ENCODE peak calls at places on chromosomes 3 and 15, in five cellular contexts. One of them, this sample, is unnamed.

GRCh38 chr3:48042071-48042760 is 26.0 kb upstream of the MAP4 start:
- DNase-seq in keratinocyte: no peak
- DNase-seq in astrocyte: peak
- DNase-seq in neural progenitor cell: no peak
- DNase-seq in HCT116: no peak
- DNase-seq in this sample: no peak

GRCh38 chr15:100230784-100231183 is 111.0 kb downstream of the ADAMTS17 start:
- DNase-seq in astrocyte: no peak
- DNase-seq in neural progenitor cell: no peak
- DNase-seq in HCT116: no peak
- DNase-seq in keratinocyte: no peak
- DNase-seq in this sample: no peak

GRCh38 chr3:55128201-55128870 is 200.5 kb upstream of the LRTM1 start:
- DNase-seq in keratinocyte: no peak
- DNase-seq in astrocyte: peak
- DNase-seq in HCT116: no peak
- DNase-seq in neural progenitor cell: peak
- DNase-seq in this sample: no peak

GRCh38 chr15:89117790-89118189 is 29.5 kb downstream of the ABHD2 start:
- DNase-seq in astrocyte: no peak
- DNase-seq in neural progenitor cell: no peak
- DNase-seq in HCT116: no peak
- DNase-seq in keratinocyte: no peak
- DNase-seq in this sample: no peak

GRCh38 chr3:52210550-52211046 is 12.6 kb downstream of the ALAS1 start:
- DNase-seq in HCT116: no peak
- DNase-seq in keratinocyte: no peak
- DNase-seq in neural progenitor cell: no peak
- DNase-seq in astrocyte: no peak
- DNase-seq in this sample: no peak

GRCh38 chr3:173465112-173465511 is 67.6 kb downstream of the NLGN1 start:
- DNase-seq in neural progenitor cell: peak
- DNase-seq in astrocyte: peak
- DNase-seq in HCT116: no peak
- DNase-seq in keratinocyte: no peak
- DNase-seq in this sample: peak

GRCh38 chr15:77568960-77569646 is 63.6 kb downstream of the LINGO1 start:
- DNase-seq in neural progenitor cell: no peak
- DNase-seq in astrocyte: no peak
- DNase-seq in HCT116: no peak
- DNase-seq in keratinocyte: no peak
- DNase-seq in this sample: no peak

GRCh38 chr3:121515862-121516261 is 29.9 kb downstream of the POLQ start:
- DNase-seq in HCT116: no peak
- DNase-seq in astrocyte: no peak
- DNase-seq in neural progenitor cell: no peak
- DNase-seq in keratinocyte: no peak
- DNase-seq in this sample: no peak

GRCh38 chr3:30315452-30315851 is 290.9 kb upstream of the TGFBR2 start:
- DNase-seq in keratinocyte: no peak
- DNase-seq in HCT116: no peak
- DNase-seq in neural progenitor cell: no peak
- DNase-seq in astrocyte: no peak
- DNase-seq in this sample: no peak

GRCh38 chr3:155572085-155572484 is 172.8 kb downstream of the PLCH1 start:
- DNase-seq in astrocyte: peak
- DNase-seq in HCT116: no peak
- DNase-seq in keratinocyte: no peak
- DNase-seq in neural progenitor cell: no peak
- DNase-seq in this sample: no peak

GRCh38 chr15:77144492-77145070 is 73.7 kb upstream of the TSPAN3 start:
- DNase-seq in astrocyte: peak
- DNase-seq in neural progenitor cell: no peak
- DNase-seq in HCT116: no peak
- DNase-seq in keratinocyte: no peak
- DNase-seq in this sample: no peak

GRCh38 chr15:72489943-72490554 is 15.9 kb downstream of the ARIH1 start:
- DNase-seq in astrocyte: no peak
- DNase-seq in keratinocyte: no peak
- DNase-seq in HCT116: no peak
- DNase-seq in neural progenitor cell: no peak
- DNase-seq in this sample: no peak

GRCh38 chr15:26702381-26702780 is 70.5 kb downstream of the GABRB3 start:
- DNase-seq in neural progenitor cell: no peak
- DNase-seq in astrocyte: no peak
- DNase-seq in keratinocyte: no peak
- DNase-seq in HCT116: no peak
- DNase-seq in this sample: no peak

GRCh38 chr3:14933829-14934425 is 13.5 kb upstream of the NR2C2 start:
- DNase-seq in HCT116: no peak
- DNase-seq in keratinocyte: no peak
- DNase-seq in neural progenitor cell: no peak
- DNase-seq in astrocyte: no peak
- DNase-seq in this sample: no peak

GRCh38 chr3:180871901-180872300 is 40.6 kb upstream of the FXR1 start:
- DNase-seq in neural progenitor cell: no peak
- DNase-seq in keratinocyte: no peak
- DNase-seq in HCT116: no peak
- DNase-seq in astrocyte: peak
- DNase-seq in this sample: no peak

GRCh38 chr15:31843426-31844055 is 186.8 kb upstream of the CHRNA7 start:
- DNase-seq in astrocyte: no peak
- DNase-seq in neural progenitor cell: no peak
- DNase-seq in HCT116: no peak
- DNase-seq in keratinocyte: no peak
- DNase-seq in this sample: peak
- H3K4me3 ChIP-seq in astrocyte: no peak
- H3K4me3 ChIP-seq in neural progenitor cell: no peak
- H3K4me3 ChIP-seq in HCT116: no peak
- H3K4me3 ChIP-seq in keratinocyte: no peak
- H3K4me3 ChIP-seq in this sample: no peak

DNA sequence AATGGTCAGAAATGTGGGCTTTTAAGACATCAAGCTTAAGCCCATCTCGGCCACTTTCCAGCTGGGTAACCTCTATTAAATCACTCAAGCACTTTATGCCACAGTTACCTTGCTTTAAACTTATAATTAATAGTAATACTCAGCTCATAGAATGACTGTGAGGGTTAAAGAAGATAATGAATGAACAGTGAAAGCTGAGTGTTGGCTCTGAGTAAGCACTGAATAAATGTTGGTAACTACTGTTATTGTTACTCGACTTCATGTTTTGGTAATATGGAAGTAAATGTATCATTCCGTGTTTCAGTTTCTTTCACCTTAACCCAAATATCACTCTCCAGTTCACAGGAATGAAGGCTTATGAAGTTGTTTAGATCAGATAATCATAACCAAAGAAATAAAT is 23.9 kb upstream of the OSTN start:
- DNase-seq in HCT116: no peak
- DNase-seq in neural progenitor cell: no peak
- DNase-seq in keratinocyte: no peak
- DNase-seq in astrocyte: no peak
- DNase-seq in this sample: no peak
- TF ChIP-seq CTCF in HCT116: no peak
- TF ChIP-seq CTCF in neural progenitor cell: no peak
- TF ChIP-seq CTCF in keratinocyte: no peak
- TF ChIP-seq CTCF in astrocyte: no peak
- TF ChIP-seq CTCF in this sample: no peak

GRCh38 chr3:124883191-124883747 is 3.9 kb downstream of the ITGB5 start:
- DNase-seq in HCT116: no peak
- DNase-seq in astrocyte: no peak
- DNase-seq in keratinocyte: no peak
- DNase-seq in neural progenitor cell: peak
- DNase-seq in this sample: no peak

GRCh38 chr3:124881976-124882697 is 5.0 kb downstream of the ITGB5 start:
- DNase-seq in keratinocyte: no peak
- DNase-seq in HCT116: no peak
- DNase-seq in astrocyte: peak
- DNase-seq in neural progenitor cell: no peak
- DNase-seq in this sample: peak

GRCh38 chr3:124883766-124884473 is 3.2 kb downstream of the ITGB5 start:
- DNase-seq in HCT116: no peak
- DNase-seq in neural progenitor cell: peak
- DNase-seq in keratinocyte: no peak
- DNase-seq in astrocyte: peak
- DNase-seq in this sample: peak

GRCh38 chr3:124885466-124886167 is 1.5 kb downstream of the ITGB5 start:
- DNase-seq in astrocyte: no peak
- DNase-seq in HCT116: no peak
- DNase-seq in keratinocyte: no peak
- DNase-seq in neural progenitor cell: peak
- DNase-seq in this sample: no peak

DNA sequence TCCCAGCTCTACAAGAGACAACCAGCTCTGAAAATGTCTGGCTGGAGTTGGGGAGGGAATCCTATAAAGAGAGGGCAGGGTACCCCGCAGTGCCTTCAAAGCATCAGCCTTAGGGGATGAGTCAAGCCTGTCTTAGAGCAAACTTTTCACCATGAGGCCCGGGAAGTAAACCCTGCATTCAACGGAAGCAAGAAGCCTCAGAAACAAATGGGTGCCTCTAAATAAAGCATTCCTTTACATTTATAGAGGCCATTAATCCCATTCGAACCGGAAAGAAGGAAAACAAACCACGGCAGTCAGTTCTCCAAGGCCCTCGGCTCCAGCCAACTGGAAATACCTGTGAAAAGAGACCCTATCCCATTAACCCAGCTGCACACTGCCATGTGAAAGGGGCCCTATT is 4.4 kb downstream of the ITGB5 start:
- DNase-seq in HCT116: no peak
- DNase-seq in keratinocyte: no peak
- DNase-seq in astrocyte: no peak
- DNase-seq in neural progenitor cell: peak
- DNase-seq in this sample: peak
- H3K4me3 ChIP-seq in HCT116: no peak
- H3K4me3 ChIP-seq in keratinocyte: no peak
- H3K4me3 ChIP-seq in astrocyte: no peak
- H3K4me3 ChIP-seq in neural progenitor cell: peak
- H3K4me3 ChIP-seq in this sample: peak

GRCh38 chr3:172461530-172462138 is 13.4 kb upstream of the GHSR start:
- DNase-seq in HCT116: no peak
- DNase-seq in keratinocyte: no peak
- DNase-seq in astrocyte: no peak
- DNase-seq in neural progenitor cell: peak
- DNase-seq in this sample: no peak
- TF ChIP-seq CTCF in HCT116: peak
- TF ChIP-seq CTCF in keratinocyte: peak
- TF ChIP-seq CTCF in astrocyte: peak
- TF ChIP-seq CTCF in neural progenitor cell: peak
- TF ChIP-seq CTCF in this sample: peak

GRCh38 chr3:58353722-58354553 is 21.2 kb downstream of the PXK start:
- DNase-seq in neural progenitor cell: no peak
- DNase-seq in astrocyte: no peak
- DNase-seq in HCT116: no peak
- DNase-seq in keratinocyte: no peak
- DNase-seq in this sample: no peak
- H3K4me3 ChIP-seq in neural progenitor cell: no peak
- H3K4me3 ChIP-seq in astrocyte: no peak
- H3K4me3 ChIP-seq in HCT116: no peak
- H3K4me3 ChIP-seq in keratinocyte: no peak
- H3K4me3 ChIP-seq in this sample: no peak

GRCh38 chr15:80942746-80943565 is 46.7 kb downstream of the MESD start:
- DNase-seq in keratinocyte: no peak
- DNase-seq in neural progenitor cell: no peak
- DNase-seq in HCT116: no peak
- DNase-seq in astrocyte: peak
- DNase-seq in this sample: no peak
- TF ChIP-seq CTCF in keratinocyte: no peak
- TF ChIP-seq CTCF in neural progenitor cell: no peak
- TF ChIP-seq CTCF in HCT116: no peak
- TF ChIP-seq CTCF in astrocyte: no peak
- TF ChIP-seq CTCF in this sample: no peak

This sample was measured in endodermal cell.